ENCODE peak calls at places on chromosomes 6 and 20, in six cellular contexts. O is psoas muscle, T is HFF-Myc, Y is germinal center, N is NCI-H345, D is NCI-H82. Z is an unnamed sample.

GRCh38 chr6:32198866-32199265 is 6.4 kb upstream of the GPSM3 start:
- DNase-seq in O (no peak), T (no peak), Y (no peak), D (no peak), N (no peak), Z (no peak)

GRCh38 chr20:62533591-62534495 is 58.0 kb upstream of the GATA5 start:
- DNase-seq in O (no peak), T (no peak), N (no peak), D (no peak), Y (no peak), Z (no peak)

GRCh38 chr6:2760882-2761842 is 4.0 kb upstream of the WRNIP1 start:
- DNase-seq in N (no peak), T (no peak), O (no peak), Y (peak; percentile 22), D (no peak), Z (no peak)

GRCh38 chr20:41222703-41223102 is 85.4 kb downstream of the PLCG1 start:
- DNase-seq in O (no peak), Y (no peak), N (no peak), T (no peak), D (no peak), Z (no peak)

GRCh38 chr6:168158980-168159349 is 80.0 kb upstream of the FRMD1 start:
- DNase-seq in O (no peak), T (no peak), D (no peak), N (no peak), Y (no peak), Z (no peak)

GRCh38 chr6:52049252-52050050 is 38.0 kb downstream of the PKHD1 start:
- DNase-seq in O (no peak), T (peak; percentile 19), D (peak; percentile 75), Y (peak; percentile 27), N (peak; percentile 31), Z (no peak)

GRCh38 chr6:48835421-48835958 is 627.6 kb downstream of the MMUT start:
- DNase-seq in Y (no peak), N (no peak), D (peak; percentile 8), T (peak; percentile 16), O (no peak), Z (no peak)

GRCh38 chr6:31332637-31333602 is 24.1 kb downstream of the HLA-B start:
- DNase-seq in N (no peak), T (no peak), Y (no peak), D (no peak), O (no peak), Z (no peak)

GRCh38 chr20:64024141-64024990 is 11.6 kb upstream of the C20orf204 start:
- DNase-seq in Y (no peak), T (no peak), O (no peak), N (no peak), D (no peak), Z (peak; percentile 45)

GRCh38 chr20:14495066-14495465 is 157.7 kb upstream of the FLRT3 start:
- DNase-seq in T (no peak), N (no peak), Y (no peak), O (no peak), D (no peak), Z (no peak)

GRCh38 chr20:20009784-20010253 is 7.3 kb upstream of the NAA20 start:
- DNase-seq in D (peak; percentile 4), T (no peak), Y (no peak), N (no peak), O (no peak), Z (no peak)

GRCh38 chr6:151175924-151176445 is 63.8 kb upstream of the AKAP12 start:
- DNase-seq in T (no peak), D (no peak), Y (no peak), O (no peak), N (no peak), Z (no peak)

GRCh38 chr6:168099201-168100010 is 20.4 kb upstream of the FRMD1 start:
- DNase-seq in T (no peak), D (no peak), O (no peak), N (no peak), Y (no peak), Z (peak; percentile 51)

GRCh38 chr6:162198925-162199324 is 528.6 kb downstream of the PRKN start:
- DNase-seq in Y (no peak), T (no peak), D (no peak), N (no peak), O (no peak), Z (no peak)

GRCh38 chr6:81450180-81450579 is 302.3 kb downstream of the TENT5A start:
- DNase-seq in Y (no peak), D (no peak), N (no peak), O (no peak), T (peak; percentile 70), Z (no peak)

GRCh38 chr6:135147637-135148592 is 33.2 kb upstream of the MYB start:
- DNase-seq in T (no peak), Y (no peak), O (no peak), N (no peak), D (no peak), Z (no peak)

GRCh38 chr20:34954905-34955231 is 738 bp downstream of the GSS start:
- DNase-seq in Y (no peak), D (no peak), T (peak; percentile 35), N (peak; percentile 56), O (peak; percentile 50), Z (no peak)

GRCh38 chr6:128725271-128726233 is 157.4 kb upstream of the LAMA2 start:
- DNase-seq in T (peak; percentile 24), N (no peak), D (peak; percentile 62), Y (peak; percentile 2), O (no peak), Z (no peak)

GRCh38 chr6:129340983-129341382 is 369.0 kb downstream of the ARHGAP18 start:
- DNase-seq in O (peak; percentile 17), N (no peak), Y (no peak), T (peak; percentile 42), D (no peak), Z (no peak)

GRCh38 chr6:90538651-90539050 is 48.2 kb downstream of the MAP3K7 start:
- DNase-seq in N (no peak), T (no peak), O (no peak), D (peak; percentile 5), Y (no peak), Z (no peak)

GRCh38 chr20:34268851-34269668 is 27.8 kb downstream of the ASIP start:
- DNase-seq in N (no peak), D (no peak), O (peak; percentile 27), Y (peak; percentile 47), T (no peak), Z (no peak)

GRCh38 chr20:44028868-44029847 is 114.5 kb downstream of the TOX2 start:
- DNase-seq in T (no peak), N (no peak), D (no peak), O (no peak), Y (no peak), Z (no peak)

GRCh38 chr6:150069707-150070106 is 786 bp upstream of the ULBP3 start:
- DNase-seq in D (peak; percentile 44), T (no peak), O (no peak), Y (no peak), N (peak; percentile 62), Z (no peak)

GRCh38 chr20:64038579-64039292 is 2.8 kb downstream of the C20orf204 start:
- DNase-seq in D (peak; percentile 84), N (peak; percentile 67), O (peak; percentile 73), T (no peak), Y (peak; percentile 89), Z (peak; percentile 89)

GRCh38 chr20:49951160-49951559 is 15.0 kb downstream of the RNF114 start:
- DNase-seq in D (no peak), Y (no peak), O (no peak), N (no peak), T (peak; percentile 40), Z (no peak)

Z was measured in Right ventricle myocardium inferior.